ENCODE peak calls at places on chromosomes 11 and 22, in ten cellular contexts. D, Q, G, J, W, B, V, F, U and M are unnamed samples.

GRCh38 chr11:93236741-93237675 is 39.2 kb upstream of the SLC36A4 start:
- DNase-seq in D (peak), W (no peak), V (peak), U (peak), G (no peak), Q (peak), B (peak), F (peak), J (peak), M (peak)

GRCh38 chr11:120097721-120098385 is 40.1 kb downstream of the TRIM29 start:
- DNase-seq in Q (no peak), W (peak), F (no peak), U (no peak), D (no peak), B (no peak), J (no peak), G (no peak), V (no peak), M (no peak)

GRCh38 chr11:85845052-85845631 is 10.0 kb upstream of the CCDC83 start:
- DNase-seq in U (no peak), G (no peak), B (no peak), D (no peak), F (no peak), J (no peak), V (no peak), Q (peak), W (no peak), M (no peak)

GRCh38 chr22:21961886-21962654 is 9.4 kb upstream of the PPM1F start:
- DNase-seq in G (no peak), U (no peak), B (no peak), J (no peak), W (no peak), Q (peak), D (peak), V (peak), F (no peak), M (no peak)

GRCh38 chr11:95994340-95994728 is 70.4 kb upstream of the MTMR2 start:
- DNase-seq in F (peak), B (no peak), U (no peak), G (no peak), W (no peak), Q (no peak), J (no peak), V (no peak), D (no peak), M (no peak)

GRCh38 chr22:46521994-46522393 is 15.4 kb downstream of the CELSR1 start:
- DNase-seq in J (no peak), Q (no peak), F (no peak), W (peak), U (no peak), B (no peak), D (no peak), V (no peak), G (no peak), M (no peak)

GRCh38 chr11:126547161-126547560 is 191.7 kb downstream of the ST3GAL4 start:
- DNase-seq in G (no peak), V (peak), B (no peak), F (no peak), U (no peak), Q (peak), W (no peak), J (no peak), D (peak), M (no peak)

GRCh38 chr11:64804346-64805210 is 1.6 kb upstream of the MAP4K2 start:
- DNase-seq in F (peak), B (peak), J (no peak), Q (no peak), V (no peak), D (no peak), W (no peak), G (no peak), U (no peak), M (peak)

GRCh38 chr11:28743101-28743550 is 634.9 kb downstream of the METTL15 start:
- DNase-seq in F (no peak), G (no peak), D (peak), W (no peak), J (no peak), U (no peak), V (no peak), B (no peak), Q (peak), M (no peak)

GRCh38 chr11:46555269-46556054 is 38.4 kb downstream of the AMBRA1 start:
- DNase-seq in F (no peak), J (no peak), Q (no peak), D (peak), B (no peak), V (peak), G (no peak), W (no peak), U (no peak), M (peak)

GRCh38 chr22:43823911-43824665 is 12.0 kb upstream of the EFCAB6 start:
- DNase-seq in B (no peak), Q (no peak), D (no peak), G (no peak), U (no peak), W (peak), J (no peak), F (no peak), V (no peak), M (no peak)

GRCh38 chr22:24938741-24939341 is 7.7 kb downstream of the LHFPL7 start:
- DNase-seq in W (no peak), D (peak), Q (peak), V (no peak), J (no peak), G (no peak), B (peak), U (no peak), F (peak), M (peak)

GRCh38 chr11:28525636-28526405 is 417.6 kb downstream of the METTL15 start:
- DNase-seq in U (no peak), G (no peak), D (no peak), F (no peak), Q (no peak), W (no peak), B (no peak), J (no peak), V (no peak), M (no peak)

GRCh38 chr11:65204646-65205601 is 23.2 kb downstream of the CAPN1 start:
- DNase-seq in D (peak), U (no peak), F (peak), V (no peak), B (peak), Q (no peak), W (peak), G (no peak), J (no peak), M (peak)

GRCh38 chr22:38218661-38219331 is 17.0 kb downstream of the MAFF start:
- DNase-seq in D (peak), J (no peak), U (peak), G (peak), F (peak), V (peak), B (no peak), W (peak), Q (peak), M (no peak)

GRCh38 chr22:17477401-17477833 is 85.9 kb upstream of the SLC25A18 start:
- DNase-seq in Q (no peak), J (no peak), G (no peak), D (no peak), F (peak), V (no peak), B (no peak), U (no peak), W (no peak), M (no peak)

GRCh38 chr11:287821-288327 is 1.1 kb upstream of the PGGHG start:
- DNase-seq in D (no peak), W (peak), U (peak), Q (no peak), V (no peak), J (peak), G (no peak), B (no peak), F (no peak), M (no peak)

GRCh38 chr11:75667831-75668507 is 869 bp downstream of the MAP6 start:
- DNase-seq in B (no peak), Q (peak), V (peak), D (peak), J (peak), G (no peak), F (peak), W (peak), U (peak), M (no peak)

GRCh38 chr11:120431633-120432032 is 79.9 kb upstream of the GRIK4 start:
- DNase-seq in V (peak), U (no peak), B (peak), Q (peak), F (peak), G (no peak), D (peak), W (no peak), J (no peak), M (no peak)

GRCh38 chr11:34940026-34940677 is 23.7 kb downstream of the PDHX start:
- DNase-seq in W (no peak), B (no peak), D (peak), Q (no peak), V (peak), U (no peak), J (no peak), G (no peak), F (no peak), M (peak)

GRCh38 chr22:39458443-39459083 is 1.8 kb downstream of the MGAT3 start:
- DNase-seq in U (no peak), F (no peak), V (no peak), D (no peak), B (no peak), G (no peak), J (no peak), Q (no peak), W (no peak), M (peak)
- H3K4me3 ChIP-seq in U (no peak), F (peak), V (no peak), D (peak), B (peak), G (peak), J (peak), Q (no peak), W (peak), M (peak)

DNA sequence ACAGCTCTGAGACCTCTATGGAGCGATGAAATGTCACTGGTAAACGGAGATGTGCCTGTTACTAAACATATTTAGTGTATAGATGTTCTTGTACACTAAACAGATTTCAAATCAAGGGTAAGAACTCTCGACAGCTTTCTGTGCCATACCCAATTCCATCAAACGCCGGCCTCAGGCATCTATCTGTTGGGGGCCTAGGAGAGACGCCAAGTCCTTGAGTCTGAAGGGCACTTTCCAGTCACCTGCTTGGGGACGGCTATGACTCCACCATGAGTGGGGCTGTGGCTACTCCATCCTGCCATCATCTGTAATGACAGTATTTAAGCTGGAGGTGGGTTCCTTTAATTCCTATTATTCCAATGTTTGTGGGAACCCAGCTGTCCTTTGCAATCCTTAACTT is 87.8 kb downstream of the SHANK2 start:
- DNase-seq in W (no peak), J (no peak), Q (no peak), D (no peak), G (no peak), B (no peak), U (no peak), F (no peak), V (no peak), M (no peak)
- H3K4me3 ChIP-seq in W (no peak), J (no peak), Q (no peak), D (no peak), G (no peak), B (no peak), U (no peak), F (no peak), V (no peak), M (no peak)

GRCh38 chr11:12009617-12010321 is 1.3 kb upstream of the DKK3 start:
- DNase-seq in W (no peak), B (no peak), J (no peak), G (no peak), U (no peak), F (peak), Q (no peak), D (no peak), V (no peak), M (no peak)
- H3K4me3 ChIP-seq in W (peak), B (no peak), J (peak), G (peak), U (no peak), F (peak), Q (peak), D (peak), V (peak), M (no peak)

GRCh38 chr11:48106166-48106565 is 110.4 kb upstream of the OR4B1 start:
- DNase-seq in F (no peak), V (no peak), W (no peak), G (no peak), U (no peak), B (peak), J (no peak), D (no peak), Q (no peak), M (peak)

GRCh38 chr11:48103621-48104561 is 112.7 kb upstream of the OR4B1 start:
- DNase-seq in Q (no peak), J (no peak), U (peak), V (no peak), B (no peak), W (no peak), D (peak), G (no peak), F (no peak), M (peak)

GRCh38 chr11:48101958-48102357 is 114.7 kb upstream of the OR4B1 start:
- DNase-seq in G (no peak), B (no peak), J (peak), W (no peak), Q (no peak), F (no peak), U (no peak), D (no peak), V (no peak), M (no peak)

GRCh38 chr11:48105096-48105990 is 111.3 kb upstream of the OR4B1 start:
- DNase-seq in W (no peak), V (no peak), F (no peak), B (peak), G (no peak), D (no peak), U (no peak), Q (no peak), J (no peak), M (peak)

DNA sequence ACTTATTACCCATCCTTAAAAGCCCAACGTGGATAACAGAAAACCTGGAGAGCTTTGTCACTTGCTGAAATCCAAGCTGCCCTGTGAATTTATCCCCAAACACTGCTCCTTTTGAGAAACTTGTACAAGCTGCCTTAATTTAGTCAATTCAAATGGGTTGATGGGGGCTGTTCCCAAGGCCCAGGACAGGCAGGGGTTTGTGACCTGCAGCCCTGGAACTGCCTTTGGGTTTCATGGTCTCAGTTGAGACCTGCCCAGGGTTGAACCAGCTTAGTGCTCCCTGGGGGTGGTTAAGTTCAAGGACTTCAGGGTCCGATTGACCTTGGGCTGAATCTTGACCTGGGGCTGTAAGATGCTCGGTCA is 112.1 kb upstream of the OR4B1 start:
- DNase-seq in J (no peak), F (no peak), D (no peak), B (no peak), V (no peak), G (no peak), U (no peak), W (no peak), Q (no peak), M (peak)
- H3K4me3 ChIP-seq in J (no peak), F (no peak), D (no peak), B (no peak), V (no peak), G (no peak), U (no peak), W (no peak), Q (no peak), M (peak)

GRCh38 chr22:19522190-19522880 is 1.9 kb downstream of the CLDN5 start:
- DNase-seq in D (no peak), F (no peak), G (no peak), Q (no peak), V (no peak), W (no peak), B (no peak), J (peak), U (no peak), M (no peak)

GRCh38 chr22:19525116-19525660 is 978 bp upstream of the CLDN5 start:
- DNase-seq in B (no peak), W (no peak), G (no peak), Q (no peak), V (no peak), D (no peak), F (no peak), J (no peak), U (no peak), M (no peak)

GRCh38 chr22:19522881-19523239 is 1.4 kb downstream of the CLDN5 start:
- DNase-seq in V (no peak), Q (no peak), G (no peak), U (no peak), D (no peak), J (no peak), B (no peak), W (no peak), F (no peak), M (no peak)

GRCh38 chr22:19524170-19525115 is at the start of gene CLDN5:
- DNase-seq in W (no peak), V (no peak), J (no peak), Q (no peak), D (peak), F (peak), B (no peak), G (no peak), U (no peak), M (no peak)

GRCh38 chr22:19523240-19524169 is 705 bp downstream of the CLDN5 start:
- DNase-seq in J (no peak), G (no peak), D (peak), U (no peak), W (no peak), F (peak), Q (no peak), V (no peak), B (no peak), M (no peak)
- H3K4me3 ChIP-seq in J (peak), G (peak), D (peak), U (peak), W (peak), F (peak), Q (peak), V (peak), B (no peak), M (no peak)

DNA sequence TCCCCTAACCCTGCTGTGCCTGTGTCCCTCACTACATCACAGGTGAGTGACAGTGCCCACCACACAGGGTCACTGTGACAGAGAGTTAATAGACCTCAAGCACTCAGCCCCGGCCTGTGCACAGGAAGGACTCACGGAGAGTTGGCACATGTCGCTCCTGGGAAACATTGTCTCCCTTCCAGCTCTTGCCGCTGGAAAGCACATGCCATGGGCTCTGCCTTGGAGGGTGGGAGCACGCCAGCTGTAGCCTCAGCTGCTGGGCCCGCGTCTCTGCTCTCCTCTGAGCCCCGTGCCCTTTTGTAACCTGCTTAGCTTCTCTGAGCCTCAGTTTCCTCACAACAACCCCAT is 737 bp downstream of the RHOD start:
- DNase-seq in W (no peak), V (no peak), U (no peak), F (no peak), B (no peak), Q (no peak), J (no peak), D (peak), G (no peak), M (no peak)
- H3K4me3 ChIP-seq in W (peak), V (peak), U (no peak), F (peak), B (no peak), Q (peak), J (peak), D (peak), G (no peak), M (no peak)

GRCh38 chr22:39246217-39246616 is 1.4 kb upstream of the PDGFB start:
- DNase-seq in U (no peak), Q (no peak), J (no peak), V (no peak), W (no peak), D (no peak), B (no peak), F (no peak), G (no peak), M (no peak)

GRCh38 chr22:39243443-39244072 is 1.2 kb downstream of the PDGFB start:
- DNase-seq in J (no peak), Q (no peak), F (peak), G (no peak), D (no peak), B (no peak), U (no peak), V (no peak), W (no peak), M (no peak)

GRCh38 chr22:39244073-39244495 is 698 bp downstream of the PDGFB start:
- DNase-seq in B (no peak), Q (no peak), V (no peak), U (no peak), J (no peak), G (no peak), D (no peak), W (no peak), F (no peak), M (no peak)

GRCh38 chr22:39245130-39246039 is 603 bp upstream of the PDGFB start:
- DNase-seq in B (no peak), G (no peak), V (no peak), J (peak), W (no peak), U (no peak), F (no peak), Q (no peak), D (no peak), M (no peak)

DNA sequence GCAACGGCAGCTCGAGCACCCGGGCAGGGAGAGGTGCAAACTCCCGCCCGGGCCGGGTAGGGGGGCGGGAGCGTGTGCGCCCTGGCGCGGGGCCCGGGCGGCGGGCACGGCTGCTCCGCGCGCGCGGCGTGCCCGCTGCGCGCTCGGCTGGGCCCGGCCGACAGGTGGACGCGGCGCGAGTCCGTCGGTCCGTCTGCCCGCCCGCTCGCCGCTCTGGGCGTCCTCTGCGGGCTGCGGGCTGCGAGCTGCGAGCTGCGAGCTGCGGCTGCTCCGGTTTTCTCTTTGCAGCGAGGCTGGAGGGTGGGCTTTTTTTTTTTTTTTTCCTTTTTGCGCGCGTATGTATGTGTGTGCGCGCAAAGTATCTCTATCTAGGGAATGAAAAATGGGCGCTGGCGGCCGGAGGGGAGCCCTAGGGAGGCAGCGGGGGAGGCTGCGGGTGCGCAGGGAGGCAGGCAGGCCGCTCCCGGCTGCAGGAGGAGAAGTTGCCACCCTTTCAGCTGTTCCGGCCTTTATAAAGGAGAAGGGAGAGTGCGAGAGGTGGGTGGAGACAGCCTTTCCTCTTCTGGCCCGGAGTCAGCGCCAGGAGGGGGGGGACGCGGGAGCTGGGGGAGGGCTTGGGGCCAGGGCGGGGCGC is at the start of gene PDGFB:
- DNase-seq in Q (no peak), D (peak), J (no peak), W (no peak), G (no peak), U (peak), V (no peak), F (peak), B (no peak), M (no peak)
- H3K4me3 ChIP-seq in Q (peak), D (no peak), J (peak), W (peak), G (peak), U (peak), V (peak), F (peak), B (no peak), M (no peak)

GRCh38 chr11:67464411-67465189 is 4.5 kb downstream of the TMEM134 start:
- DNase-seq in G (peak), F (peak), B (peak), W (peak), D (peak), Q (peak), V (peak), J (peak), U (peak), M (peak)

GRCh38 chr11:67463186-67463585 is 5.9 kb downstream of the TMEM134 start:
- DNase-seq in V (no peak), Q (no peak), J (no peak), F (no peak), D (no peak), U (no peak), W (no peak), G (no peak), B (no peak), M (no peak)

GRCh38 chr11:67466367-67466766 is 2.7 kb downstream of the TMEM134 start:
- DNase-seq in F (no peak), J (no peak), B (no peak), W (no peak), D (no peak), V (no peak), Q (no peak), U (no peak), G (no peak), M (no peak)

GRCh38 chr11:67465190-67465522 is 3.9 kb downstream of the TMEM134 start:
- DNase-seq in D (no peak), F (peak), V (no peak), G (no peak), B (no peak), W (no peak), U (no peak), J (no peak), Q (peak), M (no peak)

GRCh38 chr11:67463680-67464410 is 5.2 kb downstream of the TMEM134 start:
- DNase-seq in Q (peak), D (no peak), J (peak), U (peak), G (peak), F (no peak), V (peak), W (peak), B (no peak), M (no peak)
- H3K4me3 ChIP-seq in Q (no peak), D (no peak), J (peak), U (peak), G (peak), F (peak), V (peak), W (peak), B (peak), M (peak)